ENCODE peak calls at places on chromosomes 2 and 18, in six cellular contexts. Q is fibroblast of gingiva, X is bronchial epithelial cell, M is glutamatergic neuron, Z is astrocyte of the spinal cord, T is WTC11. S is an unnamed sample.

GRCh38 chr2:52034706-52035105 is 1002.8 kb upstream of the NRXN1 start:
- DNase-seq in Q (no peak), X (no peak), M (no peak), Z (no peak), T (no peak), S (no peak)

GRCh38 chr18:22557160-22557941 is 139.6 kb upstream of the CTAGE1 start:
- DNase-seq in Q (no peak), X (no peak), M (no peak), Z (no peak), T (no peak), S (no peak)

GRCh38 chr2:218006741-218007140 is 3.9 kb upstream of the TNS1 start:
- DNase-seq in Q (no peak), X (no peak), M (no peak), Z (no peak), T (no peak), S (no peak)

GRCh38 chr2:60438653-60439052 is 114.8 kb downstream of the BCL11A start:
- DNase-seq in Q (no peak), X (no peak), M (no peak), Z (no peak), T (no peak), S (no peak)

GRCh38 chr2:168277276-168277675 is 29.9 kb upstream of the STK39 start:
- DNase-seq in Q (no peak), X (peak; percentile 26), M (no peak), Z (no peak), T (no peak), S (peak; percentile 56)

GRCh38 chr2:148981350-148981749 is 57.1 kb upstream of the LYPD6B start:
- DNase-seq in Q (no peak), X (no peak), M (no peak), Z (no peak), T (no peak), S (no peak)

GRCh38 chr2:208294482-208295024 is 28.5 kb downstream of the PIKFYVE start:
- DNase-seq in Q (no peak), X (no peak), M (no peak), Z (no peak), T (no peak), S (no peak)

GRCh38 chr18:23735021-23735464 is 45.8 kb downstream of the LAMA3 start:
- DNase-seq in Q (peak; percentile 14), X (peak; percentile 54), M (no peak), Z (peak; percentile 52), T (no peak), S (peak; percentile 19)

GRCh38 chr2:2260691-2261268 is 70.3 kb downstream of the MYT1L start:
- DNase-seq in Q (no peak), X (no peak), M (peak; percentile 32), Z (no peak), T (no peak), S (no peak)

GRCh38 chr2:164785447-164785846 is 56.2 kb downstream of the COBLL1 start:
- DNase-seq in Q (peak; percentile 34), X (peak; percentile 12), M (no peak), Z (peak; percentile 80), T (no peak), S (no peak)

GRCh38 chr2:221429741-221430491 is 142.2 kb downstream of the EPHA4 start:
- DNase-seq in Q (no peak), X (peak; percentile 62), M (no peak), Z (peak; percentile 32), T (no peak), S (peak; percentile 70)

GRCh38 chr2:178718988-178719387 is 88.2 kb downstream of the TTN start:
- DNase-seq in Q (no peak), X (no peak), M (no peak), Z (no peak), T (no peak), S (no peak)

GRCh38 chr2:239818531-239819011 is 206.6 kb downstream of the NDUFA10 start:
- DNase-seq in Q (no peak), X (no peak), M (peak; percentile 12), Z (no peak), T (no peak), S (no peak)

GRCh38 chr2:80454628-80455027 is 150.1 kb upstream of the LRRTM1 start:
- DNase-seq in Q (no peak), X (no peak), M (peak; percentile 21), Z (no peak), T (no peak), S (no peak)

GRCh38 chr2:855177-855576 is 95.5 kb upstream of the SNTG2 start:
- DNase-seq in Q (no peak), X (peak; percentile 12), M (no peak), Z (no peak), T (no peak), S (no peak)

S was measured in epithelial cell of esophagus.